ENCODE peak calls at places on chromosomes 16 and 17, in eight cellular contexts. X, B, P, H, V, K, Q and I are unnamed samples.

GRCh38 chr16:12716658-12717057 is 87.0 kb downstream of the CPPED1 start:
- DNase-seq in X (no peak), B (no peak), P (no peak), H (no peak), V (no peak), K (no peak), Q (no peak), I (no peak)

GRCh38 chr17:28912281-28912937 is 9.5 kb upstream of the DHRS13 start:
- DNase-seq in X (no peak), B (no peak), P (no peak), H (no peak), V (no peak), K (peak; percentile 43), Q (no peak), I (no peak)

GRCh38 chr17:81648013-81648706 is 8.2 kb downstream of the PDE6G start:
- DNase-seq in X (no peak), B (no peak), P (no peak), H (no peak), V (no peak), K (no peak), Q (no peak), I (no peak)

GRCh38 chr16:83870830-83871229 is 28.1 kb upstream of the MLYCD start:
- DNase-seq in X (no peak), B (no peak), P (no peak), H (no peak), V (no peak), K (no peak), Q (no peak), I (no peak)

GRCh38 chr17:10316986-10317834 is 55.6 kb downstream of the MYH13 start:
- DNase-seq in X (peak; percentile 1), B (peak; percentile 80), P (no peak), H (no peak), V (peak; percentile 57), K (peak; percentile 74), Q (no peak), I (no peak)

GRCh38 chr16:27084296-27085065 is 17.8 kb downstream of the C16orf82 start:
- DNase-seq in X (no peak), B (no peak), P (no peak), H (no peak), V (no peak), K (no peak), Q (no peak), I (no peak)

GRCh38 chr16:26317885-26318284 is 626.1 kb downstream of the HS3ST4 start:
- DNase-seq in X (no peak), B (no peak), P (no peak), H (no peak), V (no peak), K (no peak), Q (no peak), I (no peak)

GRCh38 chr16:86363057-86363490 is 147.3 kb upstream of the FOXF1 start:
- DNase-seq in X (no peak), B (peak; percentile 42), P (peak; percentile 91), H (no peak), V (no peak), K (no peak), Q (peak; percentile 90), I (peak; percentile 92)

GRCh38 chr17:42519546-42520444 is 16.2 kb upstream of the NAGLU start:
- DNase-seq in X (no peak), B (peak; percentile 96), P (peak; percentile 99), H (no peak), V (no peak), K (no peak), Q (peak; percentile 99), I (peak; percentile 99)

GRCh38 chr17:45584092-45585036 is 93.8 kb upstream of the PLEKHM1 start:
- DNase-seq in X (no peak), B (peak; percentile 80), P (peak; percentile 17), H (peak; percentile 56), V (peak; percentile 36), K (peak; percentile 80), Q (no peak), I (no peak)

GRCh38 chr16:3488801-3489200 is 6.5 kb downstream of the C16orf90 start:
- DNase-seq in X (no peak), B (no peak), P (no peak), H (no peak), V (no peak), K (no peak), Q (no peak), I (no peak)

GRCh38 chr17:2450016-2450650 is 49.3 kb upstream of the MNT start:
- DNase-seq in X (no peak), B (no peak), P (no peak), H (no peak), V (no peak), K (no peak), Q (no peak), I (no peak)